ENCODE peak calls at places on chromosomes 11 and 22, in eight cellular contexts. One of them, this sample, is unnamed.

GRCh38 chr11:126415669-126416420 is 60.4 kb downstream of the ST3GAL4 start:
- DNase-seq in pancreas: no peak
- DNase-seq in AG10803: peak; percentile 60
- DNase-seq in mammary epithelial cell: no peak
- DNase-seq in RWPE1: no peak
- DNase-seq in left lung: no peak
- DNase-seq in hepatocyte: peak; percentile 39
- DNase-seq in A673: peak; percentile 16
- DNase-seq in this sample: no peak

GRCh38 chr22:33062402-33062801 is 4.2 kb upstream of the SYN3 start:
- DNase-seq in pancreas: no peak
- DNase-seq in AG10803: no peak
- DNase-seq in mammary epithelial cell: no peak
- DNase-seq in RWPE1: no peak
- DNase-seq in left lung: no peak
- DNase-seq in hepatocyte: no peak
- DNase-seq in A673: no peak
- DNase-seq in this sample: no peak

GRCh38 chr11:38814670-38815069 is 2216.6 kb upstream of the RAG2 start:
- DNase-seq in pancreas: no peak
- DNase-seq in AG10803: no peak
- DNase-seq in mammary epithelial cell: peak; percentile 84
- DNase-seq in RWPE1: peak; percentile 76
- DNase-seq in left lung: no peak
- DNase-seq in hepatocyte: no peak
- DNase-seq in A673: peak; percentile 86
- DNase-seq in this sample: no peak

GRCh38 chr22:47612136-47612910 is 849.9 kb downstream of the TBC1D22A start:
- DNase-seq in pancreas: no peak
- DNase-seq in AG10803: no peak
- DNase-seq in mammary epithelial cell: no peak
- DNase-seq in RWPE1: no peak
- DNase-seq in left lung: no peak
- DNase-seq in hepatocyte: no peak
- DNase-seq in A673: no peak
- DNase-seq in this sample: no peak

GRCh38 chr11:126874831-126875230 is 125.7 kb downstream of the KIRREL3 start:
- DNase-seq in pancreas: no peak
- DNase-seq in AG10803: no peak
- DNase-seq in mammary epithelial cell: no peak
- DNase-seq in RWPE1: no peak
- DNase-seq in left lung: no peak
- DNase-seq in hepatocyte: no peak
- DNase-seq in A673: peak; percentile 10
- DNase-seq in this sample: no peak

GRCh38 chr22:41256254-41256897 is 15.6 kb upstream of the CHADL start:
- DNase-seq in pancreas: no peak
- DNase-seq in AG10803: peak; percentile 55
- DNase-seq in mammary epithelial cell: peak; percentile 81
- DNase-seq in RWPE1: peak; percentile 57
- DNase-seq in left lung: no peak
- DNase-seq in hepatocyte: no peak
- DNase-seq in A673: no peak
- DNase-seq in this sample: no peak

GRCh38 chr11:117183724-117184349 is 5.3 kb downstream of the SIDT2 start:
- DNase-seq in pancreas: peak; percentile 56
- DNase-seq in AG10803: no peak
- DNase-seq in mammary epithelial cell: no peak
- DNase-seq in RWPE1: no peak
- DNase-seq in left lung: no peak
- DNase-seq in hepatocyte: no peak
- DNase-seq in A673: no peak
- DNase-seq in this sample: no peak

GRCh38 chr11:78791964-78792363 is 217.3 kb upstream of the NARS2 start:
- DNase-seq in pancreas: no peak
- DNase-seq in AG10803: no peak
- DNase-seq in mammary epithelial cell: no peak
- DNase-seq in RWPE1: no peak
- DNase-seq in left lung: no peak
- DNase-seq in hepatocyte: no peak
- DNase-seq in A673: no peak
- DNase-seq in this sample: no peak

GRCh38 chr11:62646825-62647608 is 604 bp upstream of the GANAB start:
- DNase-seq in pancreas: peak; percentile 53
- DNase-seq in AG10803: no peak
- DNase-seq in mammary epithelial cell: no peak
- DNase-seq in RWPE1: no peak
- DNase-seq in left lung: peak; percentile 78
- DNase-seq in hepatocyte: no peak
- DNase-seq in A673: no peak
- DNase-seq in this sample: no peak

GRCh38 chr11:12917830-12918229 is 91.3 kb upstream of the RASSF10 start:
- DNase-seq in pancreas: no peak
- DNase-seq in AG10803: no peak
- DNase-seq in mammary epithelial cell: no peak
- DNase-seq in RWPE1: no peak
- DNase-seq in left lung: no peak
- DNase-seq in hepatocyte: no peak
- DNase-seq in A673: no peak
- DNase-seq in this sample: no peak

GRCh38 chr11:67120881-67121710 is 2.0 kb downstream of the KDM2A start:
- DNase-seq in pancreas: no peak
- DNase-seq in AG10803: peak; percentile 34
- DNase-seq in mammary epithelial cell: peak; percentile 56
- DNase-seq in RWPE1: no peak
- DNase-seq in left lung: no peak
- DNase-seq in hepatocyte: peak; percentile 37
- DNase-seq in A673: peak; percentile 50
- DNase-seq in this sample: peak; percentile 55

GRCh38 chr11:74466916-74467885 is at the start of gene KCNE3:
- DNase-seq in pancreas: peak; percentile 55
- DNase-seq in AG10803: peak; percentile 23
- DNase-seq in mammary epithelial cell: no peak
- DNase-seq in RWPE1: no peak
- DNase-seq in left lung: peak; percentile 91
- DNase-seq in hepatocyte: peak; percentile 56
- DNase-seq in A673: peak; percentile 89
- DNase-seq in this sample: no peak

GRCh38 chr22:37529652-37530345 is 10.6 kb upstream of the CARD10 start:
- DNase-seq in pancreas: no peak
- DNase-seq in AG10803: no peak
- DNase-seq in mammary epithelial cell: no peak
- DNase-seq in RWPE1: no peak
- DNase-seq in left lung: no peak
- DNase-seq in hepatocyte: no peak
- DNase-seq in A673: no peak
- DNase-seq in this sample: no peak

GRCh38 chr11:24153337-24153736 is 343.5 kb upstream of the LUZP2 start:
- DNase-seq in pancreas: no peak
- DNase-seq in AG10803: no peak
- DNase-seq in mammary epithelial cell: no peak
- DNase-seq in RWPE1: no peak
- DNase-seq in left lung: no peak
- DNase-seq in hepatocyte: no peak
- DNase-seq in A673: no peak
- DNase-seq in this sample: no peak

GRCh38 chr11:24161587-24161986 is 335.3 kb upstream of the LUZP2 start:
- DNase-seq in pancreas: no peak
- DNase-seq in AG10803: no peak
- DNase-seq in mammary epithelial cell: no peak
- DNase-seq in RWPE1: no peak
- DNase-seq in left lung: no peak
- DNase-seq in hepatocyte: no peak
- DNase-seq in A673: no peak
- DNase-seq in this sample: no peak

DNA sequence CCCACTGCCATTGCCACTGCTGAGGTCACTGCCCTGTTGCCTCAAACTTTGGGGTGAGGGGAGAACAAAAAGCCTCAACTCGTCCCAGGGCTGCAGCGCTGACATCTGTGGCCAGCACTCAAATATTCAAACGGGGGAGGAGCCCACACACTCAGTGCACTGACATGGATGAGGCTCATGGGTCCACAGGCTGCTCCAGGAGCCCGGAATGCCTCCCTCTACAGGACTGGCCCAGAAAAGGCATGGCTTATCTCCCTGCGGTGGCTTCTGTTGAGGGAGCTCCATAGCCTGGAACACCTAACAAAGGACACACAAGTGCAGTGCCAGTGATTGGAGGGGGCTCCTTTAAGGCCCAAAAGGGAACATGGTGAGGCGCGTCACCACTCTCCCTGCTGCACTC is 341.1 kb upstream of the LUZP2 start:
- DNase-seq in pancreas: no peak
- DNase-seq in AG10803: no peak
- DNase-seq in mammary epithelial cell: no peak
- DNase-seq in RWPE1: no peak
- DNase-seq in left lung: no peak
- DNase-seq in hepatocyte: no peak
- DNase-seq in A673: no peak
- DNase-seq in this sample: no peak
- TF ChIP-seq CTCF in pancreas: no peak
- TF ChIP-seq CTCF in AG10803: no peak
- TF ChIP-seq CTCF in mammary epithelial cell: no peak
- TF ChIP-seq CTCF in RWPE1: no peak
- TF ChIP-seq CTCF in left lung: no peak
- TF ChIP-seq CTCF in hepatocyte: no peak
- TF ChIP-seq CTCF in A673: no peak
- TF ChIP-seq CTCF in this sample: no peak

GRCh38 chr11:120712862-120713770 is 201.6 kb downstream of the GRIK4 start:
- DNase-seq in pancreas: no peak
- DNase-seq in AG10803: no peak
- DNase-seq in mammary epithelial cell: no peak
- DNase-seq in RWPE1: no peak
- DNase-seq in left lung: no peak
- DNase-seq in hepatocyte: no peak
- DNase-seq in A673: no peak
- DNase-seq in this sample: no peak

GRCh38 chr11:120714448-120714847 is 202.9 kb downstream of the GRIK4 start:
- DNase-seq in pancreas: no peak
- DNase-seq in AG10803: no peak
- DNase-seq in mammary epithelial cell: no peak
- DNase-seq in RWPE1: no peak
- DNase-seq in left lung: no peak
- DNase-seq in hepatocyte: no peak
- DNase-seq in A673: no peak
- DNase-seq in this sample: no peak

GRCh38 chr11:120717623-120718022 is 206.1 kb downstream of the GRIK4 start:
- DNase-seq in pancreas: no peak
- DNase-seq in AG10803: no peak
- DNase-seq in mammary epithelial cell: no peak
- DNase-seq in RWPE1: no peak
- DNase-seq in left lung: no peak
- DNase-seq in hepatocyte: no peak
- DNase-seq in A673: no peak
- DNase-seq in this sample: no peak

GRCh38 chr11:120717042-120717441 is 205.5 kb downstream of the GRIK4 start:
- DNase-seq in pancreas: no peak
- DNase-seq in AG10803: no peak
- DNase-seq in mammary epithelial cell: no peak
- DNase-seq in RWPE1: no peak
- DNase-seq in left lung: no peak
- DNase-seq in hepatocyte: no peak
- DNase-seq in A673: no peak
- DNase-seq in this sample: no peak

GRCh38 chr11:120715239-120715638 is 203.7 kb downstream of the GRIK4 start:
- DNase-seq in pancreas: no peak
- DNase-seq in AG10803: no peak
- DNase-seq in mammary epithelial cell: no peak
- DNase-seq in RWPE1: no peak
- DNase-seq in left lung: no peak
- DNase-seq in hepatocyte: no peak
- DNase-seq in A673: peak; percentile 59
- DNase-seq in this sample: peak; percentile 66
- TF ChIP-seq CTCF in pancreas: peak; percentile 9
- TF ChIP-seq CTCF in AG10803: peak; percentile 54
- TF ChIP-seq CTCF in mammary epithelial cell: peak; percentile 15
- TF ChIP-seq CTCF in RWPE1: peak; percentile 22
- TF ChIP-seq CTCF in left lung: no peak
- TF ChIP-seq CTCF in hepatocyte: peak; percentile 32
- TF ChIP-seq CTCF in A673: peak; percentile 74
- TF ChIP-seq CTCF in this sample: peak; percentile 26

DNA sequence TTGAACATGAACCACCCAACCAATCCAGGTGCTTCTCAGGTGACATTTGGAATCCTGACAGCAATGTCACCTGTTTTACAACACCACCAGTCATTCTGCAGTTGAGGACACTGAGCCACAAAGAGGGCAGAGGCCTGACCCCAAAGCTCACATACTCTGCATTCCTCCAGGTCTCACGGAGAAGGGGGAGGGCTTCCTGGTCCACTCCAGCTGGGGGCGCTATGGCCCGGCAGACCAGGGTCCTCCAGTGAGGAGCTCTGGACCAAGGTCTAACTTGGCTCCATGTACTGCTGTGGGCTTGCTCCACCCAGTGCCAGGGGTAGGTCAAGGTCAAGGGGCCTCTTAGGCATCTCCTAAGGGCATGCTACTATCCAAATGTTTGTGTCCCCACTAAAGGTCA is 1.5 kb upstream of the PNPLA3 start:
- DNase-seq in pancreas: no peak
- DNase-seq in AG10803: no peak
- DNase-seq in mammary epithelial cell: no peak
- DNase-seq in RWPE1: no peak
- DNase-seq in left lung: no peak
- DNase-seq in hepatocyte: no peak
- DNase-seq in A673: no peak
- DNase-seq in this sample: no peak
- TF ChIP-seq CTCF in pancreas: no peak
- TF ChIP-seq CTCF in AG10803: peak; percentile 11
- TF ChIP-seq CTCF in mammary epithelial cell: no peak
- TF ChIP-seq CTCF in RWPE1: no peak
- TF ChIP-seq CTCF in left lung: no peak
- TF ChIP-seq CTCF in hepatocyte: no peak
- TF ChIP-seq CTCF in A673: peak; percentile 32
- TF ChIP-seq CTCF in this sample: no peak

DNA sequence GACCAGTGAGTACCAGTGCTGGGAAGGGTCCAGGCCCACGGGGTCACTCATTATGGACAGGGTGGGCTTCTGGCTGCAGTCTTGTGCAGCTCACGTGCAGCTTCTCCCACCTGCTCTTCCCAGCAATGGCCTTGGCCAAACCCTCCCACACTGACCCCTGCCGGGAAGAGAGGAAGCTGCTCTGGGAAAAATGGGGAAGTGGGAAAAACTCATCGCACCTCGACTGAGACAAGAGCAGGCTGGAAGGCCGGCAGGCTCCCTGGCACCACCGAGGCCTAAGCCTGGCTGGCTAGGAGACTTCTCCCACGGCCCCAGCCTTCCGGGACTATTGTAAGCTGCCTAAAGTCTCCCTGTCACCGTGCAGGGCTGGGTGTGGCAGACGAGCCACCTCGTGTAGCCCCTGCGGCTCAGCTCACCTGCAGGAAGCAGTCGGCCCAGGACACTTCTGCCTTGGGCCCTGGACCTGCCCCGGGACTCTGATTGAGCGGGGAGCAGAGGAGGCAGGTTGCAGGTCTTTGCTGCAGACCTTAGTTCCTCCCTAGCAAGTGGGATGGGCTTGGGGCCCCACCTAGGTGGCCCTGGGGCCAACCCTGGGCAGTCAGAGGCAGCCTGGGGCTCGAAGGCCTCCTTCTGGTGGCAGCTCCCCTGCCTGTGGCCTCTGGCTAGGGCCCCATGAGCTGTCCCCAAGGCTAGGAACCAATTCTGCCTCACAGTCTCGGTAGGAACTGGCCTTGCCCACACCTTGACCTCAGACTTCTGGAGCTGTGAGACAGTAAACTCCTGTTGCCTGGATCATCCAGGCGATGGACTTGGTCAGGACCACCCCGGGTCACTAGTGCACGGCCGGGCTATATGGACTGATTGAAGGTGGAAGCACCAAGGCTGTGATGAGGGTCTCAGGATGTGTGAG is 23.1 kb downstream of the MRGPRG start:
- DNase-seq in pancreas: no peak
- DNase-seq in AG10803: peak; percentile 15
- DNase-seq in mammary epithelial cell: no peak
- DNase-seq in RWPE1: peak; percentile 23
- DNase-seq in left lung: peak; percentile 54
- DNase-seq in hepatocyte: no peak
- DNase-seq in A673: peak; percentile 20
- DNase-seq in this sample: no peak
- TF ChIP-seq CTCF in pancreas: no peak
- TF ChIP-seq CTCF in AG10803: peak; percentile 60
- TF ChIP-seq CTCF in mammary epithelial cell: peak; percentile 51
- TF ChIP-seq CTCF in RWPE1: peak; percentile 22
- TF ChIP-seq CTCF in left lung: peak; percentile 21
- TF ChIP-seq CTCF in hepatocyte: peak; percentile 34
- TF ChIP-seq CTCF in A673: peak; percentile 43
- TF ChIP-seq CTCF in this sample: peak; percentile 13

This sample was measured in GM10248.